ENCODE peak calls at places on chromosomes 1 and 21, in four cellular contexts. One of them, this sample, is unnamed.

GRCh38 chr1:176903474-176903873 is 261.0 kb downstream of the ASTN1 start:
- DNase-seq in uterus: no peak
- DNase-seq in adipocyte: no peak
- DNase-seq in cardiac muscle cell: peak
- DNase-seq in this sample: no peak

GRCh38 chr1:36576118-36576517 is 93.4 kb upstream of the CSF3R start:
- DNase-seq in uterus: peak
- DNase-seq in adipocyte: peak
- DNase-seq in cardiac muscle cell: peak
- DNase-seq in this sample: peak

GRCh38 chr1:152510503-152510902 is at the start of gene LCE5A:
- DNase-seq in uterus: no peak
- DNase-seq in adipocyte: no peak
- DNase-seq in cardiac muscle cell: no peak
- DNase-seq in this sample: no peak

GRCh38 chr21:36079010-36079649 is 9.3 kb downstream of the CBR1 start:
- DNase-seq in uterus: no peak
- DNase-seq in adipocyte: no peak
- DNase-seq in cardiac muscle cell: no peak
- DNase-seq in this sample: peak

GRCh38 chr1:2356401-2356800 is 35.0 kb downstream of the MORN1 start:
- DNase-seq in uterus: no peak
- DNase-seq in adipocyte: no peak
- DNase-seq in cardiac muscle cell: no peak
- DNase-seq in this sample: no peak

GRCh38 chr1:69911301-69911801 is 294.0 kb downstream of the LRRC40 start:
- DNase-seq in uterus: no peak
- DNase-seq in adipocyte: peak
- DNase-seq in cardiac muscle cell: no peak
- DNase-seq in this sample: peak

GRCh38 chr1:43957407-43958040 is 10.8 kb downstream of the IPO13 start:
- DNase-seq in uterus: no peak
- DNase-seq in adipocyte: no peak
- DNase-seq in cardiac muscle cell: no peak
- DNase-seq in this sample: no peak

GRCh38 chr1:82323144-82323543 is 522.4 kb downstream of the ADGRL2 start:
- DNase-seq in uterus: no peak
- DNase-seq in adipocyte: no peak
- DNase-seq in cardiac muscle cell: no peak
- DNase-seq in this sample: no peak

GRCh38 chr1:28782011-28782410 is 30.0 kb upstream of the OPRD1 start:
- DNase-seq in uterus: no peak
- DNase-seq in adipocyte: peak
- DNase-seq in cardiac muscle cell: no peak
- DNase-seq in this sample: no peak

GRCh38 chr1:200042437-200043329 is 15.2 kb downstream of the NR5A2 start:
- DNase-seq in uterus: no peak
- DNase-seq in adipocyte: peak
- DNase-seq in cardiac muscle cell: no peak
- DNase-seq in this sample: no peak

GRCh38 chr1:243851765-243852164 is 1.7 kb upstream of the AKT3 start:
- DNase-seq in uterus: no peak
- DNase-seq in adipocyte: no peak
- DNase-seq in cardiac muscle cell: no peak
- DNase-seq in this sample: no peak
- H3K4me3 ChIP-seq in uterus: peak
- H3K4me3 ChIP-seq in adipocyte: peak
- H3K4me3 ChIP-seq in cardiac muscle cell: no peak
- H3K4me3 ChIP-seq in this sample: no peak

GRCh38 chr1:158391099-158391498 is 8.2 kb downstream of the OR10T2 start:
- DNase-seq in uterus: no peak
- DNase-seq in adipocyte: no peak
- DNase-seq in cardiac muscle cell: no peak
- DNase-seq in this sample: no peak
- H3K4me3 ChIP-seq in uterus: no peak
- H3K4me3 ChIP-seq in adipocyte: no peak
- H3K4me3 ChIP-seq in cardiac muscle cell: no peak
- H3K4me3 ChIP-seq in this sample: no peak

DNA sequence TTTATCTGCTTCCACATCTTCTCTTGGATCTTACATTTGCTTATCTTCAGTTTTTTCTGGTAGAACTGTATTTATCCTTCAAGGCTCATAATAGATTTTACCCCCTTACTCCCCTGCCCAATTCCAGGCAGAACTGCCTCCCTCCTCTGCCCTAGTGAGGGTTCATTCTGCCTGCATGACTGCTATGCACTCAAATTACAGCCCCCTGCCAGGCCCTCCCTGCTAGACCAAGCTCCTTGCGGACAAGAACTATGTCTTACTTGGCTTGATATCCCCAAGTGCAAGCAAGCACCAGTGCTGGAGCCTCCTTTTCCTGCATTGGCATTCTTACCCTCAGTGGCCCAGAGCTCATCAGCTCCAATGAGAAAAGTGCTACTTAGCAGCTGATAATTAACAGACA is 18.1 kb downstream of the MAPKAPK2 start:
- DNase-seq in uterus: no peak
- DNase-seq in adipocyte: no peak
- DNase-seq in cardiac muscle cell: no peak
- DNase-seq in this sample: no peak
- H3K4me3 ChIP-seq in uterus: no peak
- H3K4me3 ChIP-seq in adipocyte: no peak
- H3K4me3 ChIP-seq in cardiac muscle cell: no peak
- H3K4me3 ChIP-seq in this sample: no peak

DNA sequence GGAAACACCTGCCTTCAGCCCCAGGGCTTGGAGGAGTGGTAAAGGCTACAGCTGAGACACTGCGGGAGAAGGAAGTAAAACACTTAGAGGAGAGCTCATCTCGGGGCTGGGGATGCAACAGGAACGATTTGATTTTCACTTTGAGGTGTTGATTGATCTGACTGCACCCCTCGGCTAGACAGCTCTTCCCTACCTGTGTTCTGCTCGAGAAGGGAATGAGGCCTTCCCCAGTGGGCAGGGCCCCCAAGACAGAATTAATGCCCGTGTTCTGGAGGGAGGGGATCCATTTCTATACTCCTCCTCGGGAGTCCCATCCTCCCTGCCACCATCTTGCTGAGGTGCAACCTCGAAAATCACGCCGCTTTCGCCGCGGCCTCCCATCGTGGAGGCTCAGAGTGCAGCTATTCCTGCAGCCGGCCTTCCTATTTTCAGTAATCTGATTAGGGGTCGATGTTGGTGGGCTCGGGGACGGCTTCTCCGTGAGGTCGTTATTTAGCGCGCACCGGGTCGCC is 2.4 kb downstream of the ATP2B4 start:
- DNase-seq in uterus: no peak
- DNase-seq in adipocyte: no peak
- DNase-seq in cardiac muscle cell: no peak
- DNase-seq in this sample: no peak
- H3K4me3 ChIP-seq in uterus: peak
- H3K4me3 ChIP-seq in adipocyte: peak
- H3K4me3 ChIP-seq in cardiac muscle cell: peak
- H3K4me3 ChIP-seq in this sample: peak

DNA sequence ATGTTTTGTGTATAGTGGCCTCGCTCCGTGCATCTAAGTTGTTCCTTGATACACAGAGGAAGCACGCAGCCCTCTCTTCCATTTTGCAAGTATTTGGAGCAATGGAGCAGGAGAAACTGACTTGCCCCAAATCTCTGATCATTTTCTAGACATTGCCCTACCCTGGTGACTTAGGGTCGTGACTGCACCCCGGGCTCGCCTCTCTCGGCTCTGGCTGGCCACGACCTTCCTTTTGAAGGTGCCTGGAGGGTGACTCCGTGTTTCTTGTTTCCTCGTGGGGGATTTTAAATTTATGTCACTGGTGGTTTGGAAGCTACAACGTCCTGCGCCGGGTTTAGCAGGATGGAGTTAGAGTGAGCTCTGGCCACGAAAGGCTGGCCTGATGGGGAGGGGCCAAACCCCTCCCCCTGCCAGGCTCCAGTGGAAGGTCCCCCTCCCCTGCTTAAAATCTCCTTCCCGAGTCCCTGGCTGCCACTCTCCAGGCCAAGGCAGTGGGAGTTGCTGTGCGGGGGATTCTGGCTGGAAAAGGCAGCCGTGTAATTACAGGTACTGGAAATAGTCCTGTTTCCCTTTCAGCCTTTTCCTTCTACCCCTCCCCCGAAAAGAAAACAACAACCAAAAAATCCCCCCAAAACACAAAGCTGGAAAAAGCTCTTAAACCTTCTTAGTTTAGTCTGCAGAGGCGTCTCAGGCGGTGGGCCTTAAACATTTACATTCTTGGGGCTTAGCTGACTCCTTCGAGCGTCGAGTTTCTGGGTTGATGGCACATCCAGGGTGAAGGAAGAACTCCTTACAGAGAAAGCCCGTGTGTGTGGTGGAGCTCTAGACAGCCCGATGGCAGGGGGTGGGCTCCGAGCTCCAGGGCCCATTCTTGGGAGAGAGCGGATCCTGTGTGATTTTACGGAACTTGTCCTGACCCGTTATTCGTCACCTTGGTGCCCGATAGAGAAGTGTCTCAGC is 28.1 kb downstream of the SPSB1 start:
- DNase-seq in uterus: no peak
- DNase-seq in adipocyte: no peak
- DNase-seq in cardiac muscle cell: no peak
- DNase-seq in this sample: peak
- H3K4me3 ChIP-seq in uterus: peak
- H3K4me3 ChIP-seq in adipocyte: peak
- H3K4me3 ChIP-seq in cardiac muscle cell: no peak
- H3K4me3 ChIP-seq in this sample: peak

GRCh38 chr21:44352253-44352860 is 1.1 kb upstream of the TRPM2 start:
- DNase-seq in uterus: no peak
- DNase-seq in adipocyte: no peak
- DNase-seq in cardiac muscle cell: no peak
- DNase-seq in this sample: no peak
- H3K4me3 ChIP-seq in uterus: no peak
- H3K4me3 ChIP-seq in adipocyte: no peak
- H3K4me3 ChIP-seq in cardiac muscle cell: no peak
- H3K4me3 ChIP-seq in this sample: no peak

GRCh38 chr1:4756184-4756504 is 101.7 kb downstream of the AJAP1 start:
- DNase-seq in uterus: no peak
- DNase-seq in adipocyte: no peak
- DNase-seq in cardiac muscle cell: no peak
- DNase-seq in this sample: no peak
- H3K4me3 ChIP-seq in uterus: no peak
- H3K4me3 ChIP-seq in adipocyte: no peak
- H3K4me3 ChIP-seq in cardiac muscle cell: no peak
- H3K4me3 ChIP-seq in this sample: no peak

GRCh38 chr1:10814954-10815862 is 18.8 kb upstream of the CASZ1 start:
- DNase-seq in uterus: no peak
- DNase-seq in adipocyte: no peak
- DNase-seq in cardiac muscle cell: no peak
- DNase-seq in this sample: no peak
- H3K4me3 ChIP-seq in uterus: no peak
- H3K4me3 ChIP-seq in adipocyte: no peak
- H3K4me3 ChIP-seq in cardiac muscle cell: no peak
- H3K4me3 ChIP-seq in this sample: no peak

GRCh38 chr1:26289158-26290059 is 9.5 kb downstream of the SH3BGRL3 start:
- DNase-seq in uterus: no peak
- DNase-seq in adipocyte: no peak
- DNase-seq in cardiac muscle cell: no peak
- DNase-seq in this sample: no peak
- H3K4me3 ChIP-seq in uterus: no peak
- H3K4me3 ChIP-seq in adipocyte: no peak
- H3K4me3 ChIP-seq in cardiac muscle cell: no peak
- H3K4me3 ChIP-seq in this sample: no peak

GRCh38 chr21:16422702-16423101 is 692.9 kb downstream of the USP25 start:
- DNase-seq in uterus: no peak
- DNase-seq in adipocyte: no peak
- DNase-seq in cardiac muscle cell: no peak
- DNase-seq in this sample: no peak
- H3K4me3 ChIP-seq in uterus: peak
- H3K4me3 ChIP-seq in adipocyte: peak
- H3K4me3 ChIP-seq in cardiac muscle cell: no peak
- H3K4me3 ChIP-seq in this sample: no peak